ENCODE peak calls at places on chromosomes 6 and 20, in ten cellular contexts. Q, J, P, T, R, N, K, V, W and B are unnamed samples.

GRCh38 chr6:97524846-97525245 is 241.8 kb upstream of the MMS22L start:
- DNase-seq in Q (no peak), J (no peak), P (no peak), T (no peak), R (peak), N (no peak), K (no peak), V (no peak), W (peak), B (no peak)

GRCh38 chr6:14819001-14819400 is 426.9 kb upstream of the JARID2 start:
- DNase-seq in Q (no peak), J (no peak), P (no peak), T (no peak), R (peak), N (no peak), K (no peak), V (no peak), W (peak), B (no peak)

GRCh38 chr6:169269180-169270076 is 15.8 kb upstream of the THBS2 start:
- DNase-seq in Q (no peak), J (peak), P (peak), T (no peak), R (peak), N (peak), K (no peak), V (no peak), W (no peak), B (peak)

GRCh38 chr20:25865715-25866656 is 169.3 kb upstream of the ZNF337 start:
- DNase-seq in Q (peak), J (peak), P (peak), T (no peak), R (peak), N (peak), K (peak), V (no peak), W (peak), B (peak)

GRCh38 chr6:160261120-160261450 is 2.5 kb upstream of the SLC22A2 start:
- DNase-seq in Q (no peak), J (no peak), P (no peak), T (no peak), R (no peak), N (no peak), K (no peak), V (no peak), W (no peak), B (no peak)

GRCh38 chr6:115945306-115945705 is 115.4 kb downstream of the FRK start:
- DNase-seq in Q (no peak), J (peak), P (no peak), T (no peak), R (no peak), N (no peak), K (no peak), V (no peak), W (no peak), B (no peak)

GRCh38 chr20:39264506-39265172 is 302.5 kb downstream of the DHX35 start:
- DNase-seq in Q (peak), J (peak), P (peak), T (peak), R (peak), N (peak), K (peak), V (no peak), W (peak), B (peak)

GRCh38 chr20:49324306-49324705 is 46.4 kb upstream of the ZNFX1 start:
- DNase-seq in Q (no peak), J (no peak), P (no peak), T (no peak), R (no peak), N (no peak), K (no peak), V (no peak), W (no peak), B (no peak)

GRCh38 chr20:10469599-10469998 is 34.5 kb downstream of the SLX4IP start:
- DNase-seq in Q (no peak), J (peak), P (peak), T (no peak), R (peak), N (no peak), K (peak), V (no peak), W (peak), B (peak)

GRCh38 chr6:21856096-21856825 is 262.7 kb downstream of the SOX4 start:
- DNase-seq in Q (no peak), J (peak), P (no peak), T (no peak), R (peak), N (no peak), K (no peak), V (no peak), W (peak), B (no peak)
- H3K27ac ChIP-seq in Q (no peak), J (no peak), P (no peak), T (no peak), R (peak), N (no peak), K (no peak), V (no peak), W (no peak), B (no peak)

GRCh38 chr20:59911041-59911440 is 22.4 kb downstream of the SYCP2 start:
- DNase-seq in Q (no peak), J (no peak), P (no peak), T (no peak), R (no peak), N (no peak), K (no peak), V (no peak), W (no peak), B (no peak)
- H3K27ac ChIP-seq in Q (no peak), J (no peak), P (no peak), T (no peak), R (no peak), N (no peak), K (no peak), V (no peak), W (no peak), B (no peak)

GRCh38 chr6:56849876-56850275 is 105.0 kb upstream of the BEND6 start:
- DNase-seq in Q (no peak), J (peak), P (no peak), T (no peak), R (peak), N (peak), K (peak), V (no peak), W (peak), B (no peak)

GRCh38 chr6:56851541-56852248 is 103.2 kb upstream of the BEND6 start:
- DNase-seq in Q (no peak), J (peak), P (peak), T (no peak), R (peak), N (peak), K (peak), V (no peak), W (peak), B (peak)

GRCh38 chr6:56851104-56851503 is 103.8 kb upstream of the BEND6 start:
- DNase-seq in Q (no peak), J (peak), P (no peak), T (no peak), R (peak), N (no peak), K (no peak), V (no peak), W (peak), B (no peak)

GRCh38 chr6:56852249-56852606 is 102.7 kb upstream of the BEND6 start:
- DNase-seq in Q (no peak), J (no peak), P (no peak), T (no peak), R (peak), N (no peak), K (no peak), V (no peak), W (no peak), B (no peak)

GRCh38 chr6:56850618-56851017 is 104.3 kb upstream of the BEND6 start:
- DNase-seq in Q (no peak), J (no peak), P (no peak), T (no peak), R (peak), N (no peak), K (peak), V (no peak), W (peak), B (no peak)
- H3K27ac ChIP-seq in Q (no peak), J (no peak), P (no peak), T (peak), R (peak), N (peak), K (no peak), V (no peak), W (peak), B (peak)

GRCh38 chr6:56807992-56808342 is 146.9 kb upstream of the BEND6 start:
- DNase-seq in Q (no peak), J (no peak), P (no peak), T (no peak), R (no peak), N (no peak), K (no peak), V (no peak), W (peak), B (no peak)

GRCh38 chr6:56804996-56805395 is 149.9 kb upstream of the BEND6 start:
- DNase-seq in Q (no peak), J (peak), P (no peak), T (no peak), R (peak), N (no peak), K (no peak), V (no peak), W (no peak), B (no peak)

GRCh38 chr6:56808871-56809359 is 146.0 kb upstream of the BEND6 start:
- DNase-seq in Q (no peak), J (no peak), P (no peak), T (no peak), R (peak), N (no peak), K (no peak), V (no peak), W (peak), B (no peak)

GRCh38 chr6:56806368-56806767 is 148.5 kb upstream of the BEND6 start:
- DNase-seq in Q (no peak), J (no peak), P (no peak), T (no peak), R (no peak), N (no peak), K (no peak), V (no peak), W (no peak), B (no peak)

DNA sequence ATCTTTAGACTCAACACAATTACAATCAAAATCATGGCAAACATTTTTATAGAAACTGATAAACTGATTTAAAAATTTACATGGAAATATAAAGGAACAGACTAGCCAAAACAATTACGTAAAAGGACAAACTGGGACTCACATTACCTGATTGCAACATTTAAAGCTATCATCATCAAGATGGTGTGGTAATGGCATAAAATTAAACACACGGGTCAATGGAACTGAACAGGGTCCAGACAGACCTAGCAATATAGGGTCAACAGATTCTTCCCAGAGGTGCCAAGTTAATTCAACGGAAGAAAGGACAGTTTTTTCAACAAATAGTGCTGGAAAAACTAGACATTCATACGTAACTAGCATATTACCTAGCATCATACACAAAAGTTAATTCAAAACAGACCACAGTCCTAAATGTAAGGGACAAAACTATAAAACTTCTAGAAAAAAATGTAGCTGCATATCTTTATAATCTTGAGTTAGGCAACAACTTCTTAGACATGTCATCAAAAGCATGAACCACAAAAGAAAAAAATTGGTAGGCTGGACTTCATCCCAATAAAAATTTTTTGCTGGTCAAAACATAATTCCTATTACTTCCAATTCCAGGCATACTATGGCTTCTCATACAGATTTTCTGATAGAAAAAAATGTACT is 147.4 kb upstream of the BEND6 start:
- DNase-seq in Q (no peak), J (no peak), P (no peak), T (no peak), R (peak), N (no peak), K (no peak), V (no peak), W (no peak), B (no peak)
- H3K27ac ChIP-seq in Q (no peak), J (no peak), P (peak), T (no peak), R (peak), N (no peak), K (no peak), V (no peak), W (no peak), B (no peak)

DNA sequence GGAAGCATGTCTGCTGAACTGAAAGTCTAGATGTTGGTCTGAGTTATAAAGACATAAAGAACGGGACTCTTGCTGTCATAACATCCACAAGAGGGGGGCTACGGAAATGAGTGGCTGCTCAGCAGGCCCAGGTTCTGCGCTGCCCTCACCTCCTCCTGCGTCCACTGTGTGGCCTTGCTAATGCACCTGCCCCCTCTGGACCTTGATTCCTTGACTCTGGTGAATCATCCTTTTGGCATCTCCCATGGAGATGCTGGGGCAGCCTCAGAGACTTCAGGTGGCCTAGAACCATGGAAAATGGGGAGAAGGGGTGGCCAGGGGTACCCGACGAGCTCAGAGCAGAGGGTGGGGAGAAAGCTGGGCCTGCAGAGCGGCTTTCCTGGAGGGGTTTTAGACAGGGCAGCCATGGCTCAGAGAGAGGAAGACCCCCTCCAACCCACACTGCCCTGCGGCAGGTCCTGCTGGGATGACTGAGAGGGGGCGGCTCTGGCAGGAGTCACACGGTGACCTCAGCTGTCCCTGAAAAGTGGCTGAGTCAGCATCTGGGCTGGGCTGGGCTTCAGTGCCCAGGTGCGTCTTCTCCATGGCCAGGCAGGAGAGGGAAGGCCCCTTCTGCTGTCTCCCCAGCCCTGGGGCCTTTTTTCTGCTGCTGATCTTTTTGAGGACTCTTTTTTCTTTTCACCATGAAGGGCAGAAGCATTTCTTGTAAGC is 46.9 kb downstream of the DLGAP4 start:
- DNase-seq in Q (no peak), J (no peak), P (no peak), T (no peak), R (no peak), N (no peak), K (no peak), V (no peak), W (peak), B (no peak)
- H3K27ac ChIP-seq in Q (no peak), J (no peak), P (no peak), T (no peak), R (no peak), N (no peak), K (no peak), V (no peak), W (no peak), B (no peak)